ENCODE peak calls at places on chromosomes 2 and 18, in eight cellular contexts. One of them, this sample, is unnamed.

GRCh38 chr2:16407358-16407757 is 258.3 kb downstream of the CYRIA start:
- DNase-seq in astrocyte: no peak
- DNase-seq in mucosa of descending colon: no peak
- DNase-seq in AG09319: no peak
- DNase-seq in kidney: no peak
- DNase-seq in tibial artery: no peak
- DNase-seq in psoas muscle: peak; percentile 50
- DNase-seq in WTC11: no peak
- DNase-seq in this sample: no peak

GRCh38 chr2:219122197-219122965 is 38.2 kb downstream of the NHEJ1 start:
- DNase-seq in kidney: no peak
- DNase-seq in psoas muscle: no peak
- DNase-seq in AG09319: no peak
- DNase-seq in WTC11: no peak
- DNase-seq in tibial artery: no peak
- DNase-seq in astrocyte: peak; percentile 40
- DNase-seq in mucosa of descending colon: no peak
- DNase-seq in this sample: no peak

GRCh38 chr2:2731101-2731850 is 400.2 kb upstream of the MYT1L start:
- DNase-seq in psoas muscle: no peak
- DNase-seq in WTC11: no peak
- DNase-seq in tibial artery: no peak
- DNase-seq in AG09319: no peak
- DNase-seq in astrocyte: no peak
- DNase-seq in kidney: no peak
- DNase-seq in mucosa of descending colon: no peak
- DNase-seq in this sample: no peak

GRCh38 chr2:165837122-165837521 is 43.1 kb upstream of the GALNT3 start:
- DNase-seq in kidney: no peak
- DNase-seq in tibial artery: no peak
- DNase-seq in WTC11: no peak
- DNase-seq in AG09319: no peak
- DNase-seq in mucosa of descending colon: no peak
- DNase-seq in psoas muscle: no peak
- DNase-seq in astrocyte: peak; percentile 78
- DNase-seq in this sample: no peak

GRCh38 chr18:9428862-9429661 is 46.3 kb upstream of the RALBP1 start:
- DNase-seq in tibial artery: no peak
- DNase-seq in AG09319: no peak
- DNase-seq in mucosa of descending colon: no peak
- DNase-seq in astrocyte: no peak
- DNase-seq in kidney: no peak
- DNase-seq in WTC11: no peak
- DNase-seq in psoas muscle: peak; percentile 32
- DNase-seq in this sample: no peak

GRCh38 chr2:20196881-20197204 is 28.1 kb downstream of the SDC1 start:
- DNase-seq in WTC11: no peak
- DNase-seq in tibial artery: no peak
- DNase-seq in mucosa of descending colon: no peak
- DNase-seq in AG09319: no peak
- DNase-seq in psoas muscle: no peak
- DNase-seq in astrocyte: no peak
- DNase-seq in kidney: no peak
- DNase-seq in this sample: no peak

GRCh38 chr18:78875268-78875997 is 104.2 kb upstream of the SALL3 start:
- DNase-seq in tibial artery: peak; percentile 51
- DNase-seq in psoas muscle: no peak
- DNase-seq in WTC11: peak; percentile 67
- DNase-seq in AG09319: no peak
- DNase-seq in astrocyte: no peak
- DNase-seq in kidney: no peak
- DNase-seq in mucosa of descending colon: peak; percentile 52
- DNase-seq in this sample: no peak

GRCh38 chr2:190978389-190979053 is 35.5 kb downstream of the STAT1 start:
- DNase-seq in mucosa of descending colon: no peak
- DNase-seq in tibial artery: no peak
- DNase-seq in AG09319: no peak
- DNase-seq in kidney: no peak
- DNase-seq in psoas muscle: no peak
- DNase-seq in WTC11: no peak
- DNase-seq in astrocyte: peak; percentile 85
- DNase-seq in this sample: no peak

GRCh38 chr2:8676191-8676914 is 5.5 kb upstream of the ID2 start:
- DNase-seq in WTC11: peak; percentile 48
- DNase-seq in astrocyte: peak; percentile 80
- DNase-seq in AG09319: peak; percentile 71
- DNase-seq in psoas muscle: peak; percentile 90
- DNase-seq in mucosa of descending colon: peak; percentile 84
- DNase-seq in tibial artery: peak; percentile 98
- DNase-seq in kidney: peak; percentile 96
- DNase-seq in this sample: no peak

GRCh38 chr2:190977505-190977904 is 36.5 kb downstream of the STAT1 start:
- DNase-seq in AG09319: no peak
- DNase-seq in psoas muscle: no peak
- DNase-seq in kidney: no peak
- DNase-seq in astrocyte: no peak
- DNase-seq in tibial artery: no peak
- DNase-seq in WTC11: no peak
- DNase-seq in mucosa of descending colon: no peak
- DNase-seq in this sample: no peak

GRCh38 chr2:60152226-60152833 is 401.1 kb downstream of the BCL11A start:
- DNase-seq in kidney: no peak
- DNase-seq in AG09319: no peak
- DNase-seq in tibial artery: no peak
- DNase-seq in psoas muscle: no peak
- DNase-seq in astrocyte: no peak
- DNase-seq in mucosa of descending colon: peak; percentile 17
- DNase-seq in WTC11: no peak
- DNase-seq in this sample: peak; percentile 27

GRCh38 chr2:164186596-164186995 is 434.7 kb downstream of the GRB14 start:
- DNase-seq in astrocyte: no peak
- DNase-seq in psoas muscle: no peak
- DNase-seq in tibial artery: no peak
- DNase-seq in mucosa of descending colon: no peak
- DNase-seq in AG09319: no peak
- DNase-seq in WTC11: no peak
- DNase-seq in kidney: no peak
- DNase-seq in this sample: no peak

GRCh38 chr2:196268538-196269338 is 97.4 kb upstream of the STK17B start:
- DNase-seq in tibial artery: no peak
- DNase-seq in AG09319: peak; percentile 84
- DNase-seq in psoas muscle: peak; percentile 15
- DNase-seq in mucosa of descending colon: no peak
- DNase-seq in astrocyte: no peak
- DNase-seq in kidney: no peak
- DNase-seq in WTC11: no peak
- DNase-seq in this sample: no peak

GRCh38 chr2:192480984-192481383 is 286.3 kb upstream of the TMEFF2 start:
- DNase-seq in psoas muscle: no peak
- DNase-seq in kidney: no peak
- DNase-seq in AG09319: no peak
- DNase-seq in WTC11: no peak
- DNase-seq in mucosa of descending colon: no peak
- DNase-seq in astrocyte: no peak
- DNase-seq in tibial artery: no peak
- DNase-seq in this sample: no peak

GRCh38 chr2:32008811-32009478 is 1.9 kb downstream of the MEMO1 start:
- DNase-seq in tibial artery: no peak
- DNase-seq in AG09319: no peak
- DNase-seq in mucosa of descending colon: peak; percentile 37
- DNase-seq in astrocyte: peak; percentile 26
- DNase-seq in WTC11: no peak
- DNase-seq in kidney: no peak
- DNase-seq in psoas muscle: no peak
- DNase-seq in this sample: peak; percentile 21

GRCh38 chr2:235347691-235348090 is 146.2 kb upstream of the AGAP1 start:
- DNase-seq in psoas muscle: no peak
- DNase-seq in WTC11: no peak
- DNase-seq in mucosa of descending colon: no peak
- DNase-seq in kidney: no peak
- DNase-seq in AG09319: peak; percentile 60
- DNase-seq in tibial artery: no peak
- DNase-seq in astrocyte: peak; percentile 93
- DNase-seq in this sample: no peak

GRCh38 chr2:85763831-85764230 is 10.0 kb downstream of the ATOH8 start:
- DNase-seq in psoas muscle: no peak
- DNase-seq in tibial artery: no peak
- DNase-seq in AG09319: no peak
- DNase-seq in mucosa of descending colon: no peak
- DNase-seq in WTC11: no peak
- DNase-seq in kidney: peak; percentile 49
- DNase-seq in astrocyte: no peak
- DNase-seq in this sample: no peak

GRCh38 chr2:136126021-136126420 is 8.1 kb upstream of the CXCR4 start:
- DNase-seq in AG09319: no peak
- DNase-seq in mucosa of descending colon: no peak
- DNase-seq in psoas muscle: no peak
- DNase-seq in WTC11: no peak
- DNase-seq in astrocyte: no peak
- DNase-seq in tibial artery: no peak
- DNase-seq in kidney: no peak
- DNase-seq in this sample: no peak

DNA sequence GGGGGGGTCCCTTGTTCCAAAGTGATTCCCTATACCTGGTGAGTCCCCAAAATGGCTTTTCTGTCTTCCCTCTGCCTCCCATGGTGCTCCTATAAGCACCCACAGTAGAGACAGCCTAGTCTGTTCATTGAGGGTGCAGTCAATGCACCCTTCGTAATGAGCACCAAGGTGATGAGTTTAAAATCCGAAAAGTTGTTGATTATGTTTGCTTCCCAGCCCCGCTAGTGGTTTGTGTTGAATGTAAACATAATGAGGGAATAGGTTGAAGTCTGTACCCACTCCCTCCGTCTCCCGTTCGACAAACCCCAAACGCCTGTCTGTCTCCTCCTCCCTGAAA is 2.3 kb downstream of the FOSL2 start:
- DNase-seq in astrocyte: no peak
- DNase-seq in WTC11: no peak
- DNase-seq in psoas muscle: no peak
- DNase-seq in kidney: no peak
- DNase-seq in tibial artery: no peak
- DNase-seq in mucosa of descending colon: peak; percentile 53
- DNase-seq in AG09319: no peak
- DNase-seq in this sample: no peak
- TF ChIP-seq CTCF in astrocyte: no peak
- TF ChIP-seq CTCF in WTC11: no peak
- TF ChIP-seq CTCF in psoas muscle: no peak
- TF ChIP-seq CTCF in kidney: no peak
- TF ChIP-seq CTCF in tibial artery: no peak
- TF ChIP-seq CTCF in mucosa of descending colon: no peak
- TF ChIP-seq CTCF in AG09319: no peak
- TF ChIP-seq CTCF in this sample: no peak

GRCh38 chr2:134287323-134287722 is 33.5 kb downstream of the MGAT5 start:
- DNase-seq in kidney: no peak
- DNase-seq in psoas muscle: no peak
- DNase-seq in WTC11: no peak
- DNase-seq in tibial artery: no peak
- DNase-seq in mucosa of descending colon: no peak
- DNase-seq in astrocyte: no peak
- DNase-seq in AG09319: no peak
- DNase-seq in this sample: no peak
- TF ChIP-seq CTCF in kidney: no peak
- TF ChIP-seq CTCF in psoas muscle: no peak
- TF ChIP-seq CTCF in WTC11: no peak
- TF ChIP-seq CTCF in tibial artery: no peak
- TF ChIP-seq CTCF in mucosa of descending colon: no peak
- TF ChIP-seq CTCF in astrocyte: no peak
- TF ChIP-seq CTCF in AG09319: no peak
- TF ChIP-seq CTCF in this sample: no peak

DNA sequence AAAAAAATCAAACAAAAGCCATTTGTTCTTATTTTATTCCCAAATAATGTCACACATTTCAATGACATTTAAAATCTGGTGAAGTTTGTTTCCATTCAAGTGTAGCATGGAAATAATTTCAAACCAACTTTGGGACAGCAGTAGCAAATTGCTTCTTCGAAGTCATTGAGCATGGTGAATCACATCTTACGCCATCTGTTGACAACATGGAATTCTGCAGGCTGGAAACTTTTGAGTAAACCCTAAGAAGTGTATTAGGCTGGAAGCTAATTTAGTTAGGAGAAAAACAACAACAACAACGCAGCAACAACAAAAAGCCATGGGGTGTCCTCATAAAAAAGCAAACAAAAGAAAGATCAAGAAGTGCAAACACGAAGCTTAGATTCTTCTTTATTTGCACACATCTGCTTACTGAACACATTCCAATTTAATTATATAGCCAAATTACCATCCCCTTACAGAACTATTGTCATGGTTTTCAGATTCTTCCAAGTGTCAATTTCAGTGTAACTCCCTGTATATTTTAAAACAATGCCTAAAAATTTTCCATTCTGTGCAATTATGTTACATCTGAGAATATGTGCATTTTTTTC is 659.0 kb upstream of the CDH7 start:
- DNase-seq in tibial artery: no peak
- DNase-seq in WTC11: no peak
- DNase-seq in kidney: no peak
- DNase-seq in mucosa of descending colon: peak; percentile 30
- DNase-seq in astrocyte: no peak
- DNase-seq in psoas muscle: no peak
- DNase-seq in AG09319: no peak
- DNase-seq in this sample: no peak
- TF ChIP-seq CTCF in tibial artery: no peak
- TF ChIP-seq CTCF in WTC11: no peak
- TF ChIP-seq CTCF in kidney: peak; percentile 42
- TF ChIP-seq CTCF in mucosa of descending colon: no peak
- TF ChIP-seq CTCF in astrocyte: peak; percentile 40
- TF ChIP-seq CTCF in psoas muscle: peak; percentile 3
- TF ChIP-seq CTCF in AG09319: no peak
- TF ChIP-seq CTCF in this sample: peak; percentile 46

DNA sequence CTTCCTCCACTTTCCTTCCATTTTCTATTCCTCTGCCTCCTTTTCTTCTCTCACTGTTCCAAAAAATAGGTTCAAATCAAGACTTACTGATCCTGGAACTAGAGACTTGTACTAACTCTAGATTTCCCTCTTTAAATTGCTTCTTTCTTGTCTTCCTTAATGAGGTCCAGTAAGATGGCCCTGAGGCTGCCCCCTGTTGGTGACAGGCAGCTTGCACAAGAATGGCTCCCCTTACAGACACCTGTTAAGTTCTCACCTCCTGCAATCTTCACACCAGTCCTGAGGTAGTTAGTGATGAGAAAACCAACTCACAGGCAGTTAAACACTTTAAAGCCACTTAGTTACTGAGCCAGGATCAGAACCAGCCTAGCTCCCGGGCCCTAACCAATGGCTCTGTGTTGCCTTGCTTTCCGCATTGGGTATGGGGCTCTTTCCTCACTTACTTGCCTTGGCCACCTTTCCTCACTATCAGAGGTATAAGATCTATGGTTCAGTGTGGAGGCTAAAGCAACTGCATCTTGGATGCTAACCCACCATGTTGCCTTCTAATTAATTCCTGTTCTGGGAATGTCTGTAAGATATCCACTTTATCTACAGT is 130.6 kb downstream of the AKAIN1 start:
- DNase-seq in astrocyte: no peak
- DNase-seq in mucosa of descending colon: peak; percentile 20
- DNase-seq in kidney: no peak
- DNase-seq in psoas muscle: no peak
- DNase-seq in tibial artery: no peak
- DNase-seq in AG09319: no peak
- DNase-seq in WTC11: peak; percentile 70
- DNase-seq in this sample: no peak
- TF ChIP-seq CTCF in astrocyte: no peak
- TF ChIP-seq CTCF in mucosa of descending colon: peak; percentile 12
- TF ChIP-seq CTCF in kidney: no peak
- TF ChIP-seq CTCF in psoas muscle: no peak
- TF ChIP-seq CTCF in tibial artery: no peak
- TF ChIP-seq CTCF in AG09319: peak; percentile 2
- TF ChIP-seq CTCF in WTC11: peak; percentile 69
- TF ChIP-seq CTCF in this sample: peak; percentile 62

GRCh38 chr2:54085069-54085468 is 30.3 kb upstream of the ACYP2 start:
- DNase-seq in WTC11: no peak
- DNase-seq in tibial artery: no peak
- DNase-seq in AG09319: no peak
- DNase-seq in astrocyte: no peak
- DNase-seq in mucosa of descending colon: no peak
- DNase-seq in psoas muscle: no peak
- DNase-seq in kidney: no peak
- DNase-seq in this sample: no peak
- TF ChIP-seq CTCF in WTC11: no peak
- TF ChIP-seq CTCF in tibial artery: no peak
- TF ChIP-seq CTCF in AG09319: no peak
- TF ChIP-seq CTCF in astrocyte: no peak
- TF ChIP-seq CTCF in mucosa of descending colon: no peak
- TF ChIP-seq CTCF in psoas muscle: no peak
- TF ChIP-seq CTCF in kidney: no peak
- TF ChIP-seq CTCF in this sample: no peak